ENCODE peak calls at places on chromosomes 11 and 22, in five cellular contexts. O, U, C, A and Z are unnamed samples.

GRCh38 chr22:44317886-44318637 is 5.3 kb upstream of the SHISAL1 start:
- DNase-seq in O (no peak), U (no peak), C (no peak), A (no peak), Z (no peak)

GRCh38 chr11:121293276-121293569 is 652 bp downstream of the SC5D start:
- DNase-seq in O (peak), U (no peak), C (no peak), A (no peak), Z (no peak)

GRCh38 chr11:82763167-82763566 is 29.5 kb upstream of the FAM181B start:
- DNase-seq in O (no peak), U (no peak), C (no peak), A (no peak), Z (no peak)

GRCh38 chr11:11510939-11511338 is 110.9 kb downstream of the GALNT18 start:
- DNase-seq in O (no peak), U (no peak), C (no peak), A (no peak), Z (no peak)

GRCh38 chr11:2751523-2752203 is 51.9 kb upstream of the KCNQ1OT1 start:
- DNase-seq in O (no peak), U (no peak), C (no peak), A (no peak), Z (no peak)

GRCh38 chr11:15278129-15278528 is 163.4 kb downstream of the INSC start:
- DNase-seq in O (peak), U (no peak), C (no peak), A (no peak), Z (no peak)

GRCh38 chr11:131099746-131100145 is 183.5 kb upstream of the SNX19 start:
- DNase-seq in O (no peak), U (no peak), C (no peak), A (no peak), Z (no peak)

GRCh38 chr11:118251858-118252652 is at the start of gene MPZL3:
- DNase-seq in O (no peak), U (peak), C (no peak), A (peak), Z (peak)

GRCh38 chr11:20963596-20963995 is 294.2 kb downstream of the NELL1 start:
- DNase-seq in O (no peak), U (no peak), C (no peak), A (no peak), Z (no peak)

GRCh38 chr11:93614111-93614784 is 47.2 kb upstream of the CEP295 start:
- DNase-seq in O (no peak), U (peak), C (no peak), A (no peak), Z (no peak)

GRCh38 chr11:86294026-86294425 is 8.0 kb upstream of the HIKESHI start:
- DNase-seq in O (no peak), U (no peak), C (no peak), A (no peak), Z (no peak)

GRCh38 chr11:70843906-70844305 is 408.5 kb downstream of the SHANK2 start:
- DNase-seq in O (no peak), U (no peak), C (no peak), A (no peak), Z (no peak)

GRCh38 chr11:113163291-113164030 is 150.9 kb upstream of the TTC12 start:
- DNase-seq in O (no peak), U (no peak), C (no peak), A (no peak), Z (no peak)

GRCh38 chr11:17014321-17014773 is at the start of gene PLEKHA7:
- DNase-seq in O (no peak), U (peak), C (no peak), A (peak), Z (peak)

GRCh38 chr22:26330971-26331625 is 98.0 kb upstream of the ASPHD2 start:
- DNase-seq in O (peak), U (peak), C (no peak), A (peak), Z (no peak)

GRCh38 chr22:26323013-26323412 is 106.0 kb upstream of the ASPHD2 start:
- DNase-seq in O (peak), U (no peak), C (no peak), A (no peak), Z (no peak)

GRCh38 chr22:38843201-38843715 is 570 bp downstream of the NPTXR start:
- DNase-seq in O (peak), U (peak), C (peak), A (peak), Z (peak)

GRCh38 chr22:42967933-42968332 is 47.0 kb downstream of the PACSIN2 start:
- DNase-seq in O (no peak), U (peak), C (no peak), A (peak), Z (no peak)

GRCh38 chr11:33869511-33870422 is 22.1 kb downstream of the LMO2 start:
- DNase-seq in O (no peak), U (peak), C (no peak), A (no peak), Z (peak)

GRCh38 chr11:23021287-23021863 is 161.1 kb upstream of the CCDC179 start:
- DNase-seq in O (peak), U (peak), C (peak), A (peak), Z (no peak)

GRCh38 chr22:42172385-42173172 is 42.0 kb upstream of the CYP2D6 start:
- DNase-seq in O (peak), U (peak), C (no peak), A (no peak), Z (no peak)

GRCh38 chr11:118328745-118329144 is 13.8 kb downstream of the CD3D start:
- DNase-seq in O (no peak), U (no peak), C (no peak), A (no peak), Z (no peak)

GRCh38 chr11:88183233-88183632 is 8.0 kb upstream of the RAB38 start:
- DNase-seq in O (no peak), U (no peak), C (no peak), A (no peak), Z (peak)

GRCh38 chr11:48024635-48025071 is 44.3 kb downstream of the PTPRJ start:
- DNase-seq in O (no peak), U (no peak), C (no peak), A (no peak), Z (no peak)

GRCh38 chr11:70070736-70071135 is 7.4 kb upstream of the ANO1 start:
- DNase-seq in O (no peak), U (no peak), C (no peak), A (peak), Z (no peak)

GRCh38 chr22:35010543-35010942 is 55.4 kb upstream of the ISX start:
- DNase-seq in O (no peak), U (no peak), C (no peak), A (no peak), Z (no peak)

GRCh38 chr11:117076941-117077659 is 21.1 kb downstream of the SIK3 start:
- DNase-seq in O (no peak), U (no peak), C (no peak), A (no peak), Z (no peak)

GRCh38 chr11:66360406-66361073 is 11.0 kb downstream of the SLC29A2 start:
- DNase-seq in O (no peak), U (no peak), C (no peak), A (no peak), Z (no peak)

GRCh38 chr11:10050561-10050960 is 243.5 kb downstream of the SBF2 start:
- DNase-seq in O (peak), U (no peak), C (no peak), A (no peak), Z (no peak)

GRCh38 chr22:31260474-31260856 is 31.8 kb downstream of the PIK3IP1 start:
- DNase-seq in O (no peak), U (no peak), C (no peak), A (no peak), Z (no peak)

GRCh38 chr11:101187748-101188147 is 58.1 kb upstream of the PGR start:
- DNase-seq in O (no peak), U (no peak), C (no peak), A (peak), Z (no peak)

GRCh38 chr11:86999859-87000753 is 37.6 kb upstream of the TMEM135 start:
- DNase-seq in O (peak), U (peak), C (no peak), A (peak), Z (peak)

GRCh38 chr11:100188137-100188783 is 498.8 kb upstream of the ARHGAP42 start:
- DNase-seq in O (no peak), U (no peak), C (no peak), A (no peak), Z (no peak)

GRCh38 chr11:70641366-70641765 is 243.0 kb downstream of the CTTN start:
- DNase-seq in O (no peak), U (peak), C (no peak), A (no peak), Z (no peak)

GRCh38 chr11:34173050-34173449 is 67.6 kb downstream of the NAT10 start:
- DNase-seq in O (no peak), U (no peak), C (no peak), A (no peak), Z (no peak)

GRCh38 chr22:25169278-25170031 is 30.2 kb upstream of the CRYBB3 start:
- DNase-seq in O (no peak), U (no peak), C (no peak), A (no peak), Z (no peak)

DNA sequence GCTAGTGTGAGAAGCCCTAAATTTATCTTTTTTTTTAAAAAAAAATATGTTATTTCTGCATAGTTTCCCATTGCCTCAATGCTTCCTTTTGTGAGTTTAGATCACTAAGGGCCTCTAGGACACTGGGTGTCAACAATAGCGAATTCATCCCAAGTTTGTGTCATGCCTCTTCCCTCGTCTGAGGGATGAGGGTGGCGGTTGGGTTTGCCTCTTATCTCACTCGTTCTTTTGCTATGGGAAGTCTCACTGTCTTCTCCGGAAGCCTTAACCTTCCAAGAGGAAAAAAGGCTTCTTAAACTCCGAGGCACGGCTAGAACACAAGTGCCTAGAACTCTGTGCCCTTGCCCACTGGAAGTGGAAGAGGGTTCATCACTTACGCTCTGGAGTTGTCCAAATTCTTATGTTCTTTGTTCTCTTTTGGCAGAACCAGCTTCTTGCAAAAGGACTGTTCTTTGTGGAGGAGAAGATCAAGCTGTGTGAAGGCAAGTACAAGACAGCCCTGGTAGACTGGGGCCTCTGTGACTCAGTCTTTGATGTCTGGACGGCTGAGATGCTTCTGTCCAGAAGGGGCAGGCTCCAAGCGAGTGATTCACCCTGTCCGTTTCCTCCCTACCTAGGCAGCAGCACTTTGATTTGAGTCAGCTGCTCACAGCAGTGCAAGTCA is 78.5 kb downstream of the TRAF6 start:
- DNase-seq in O (peak), U (no peak), C (peak), A (peak), Z (peak)
- TF ChIP-seq CTCF in O (peak), U (no peak), C (peak), A (no peak), Z (no peak)

GRCh38 chr11:72353861-72354260 is 80.5 kb downstream of the CLPB start:
- DNase-seq in O (no peak), U (peak), C (no peak), A (peak), Z (peak)
- TF ChIP-seq CTCF in O (peak), U (peak), C (peak), A (no peak), Z (peak)

DNA sequence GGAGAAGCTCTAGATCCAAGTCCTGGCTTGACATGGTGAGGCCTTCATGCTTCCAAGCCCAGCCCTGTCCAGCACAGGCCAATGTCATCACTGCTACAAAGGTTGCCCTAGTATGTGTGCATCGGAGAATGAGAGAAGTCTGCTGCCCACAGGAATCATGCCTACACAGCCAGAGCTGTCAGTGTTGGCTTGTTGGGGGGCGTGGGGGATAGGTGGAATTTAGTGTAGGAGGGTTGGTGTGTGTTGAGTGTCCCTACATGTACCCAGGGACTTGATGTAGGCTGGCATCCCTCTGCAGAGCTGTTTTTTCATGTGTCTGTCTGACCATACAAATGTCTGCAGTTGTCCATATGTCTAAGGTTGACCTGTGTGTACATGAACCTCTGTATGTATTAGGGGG is 37.6 kb downstream of the SLC22A12 start:
- DNase-seq in O (no peak), U (no peak), C (no peak), A (no peak), Z (no peak)
- TF ChIP-seq CTCF in O (no peak), U (no peak), C (no peak), A (no peak), Z (no peak)

GRCh38 chr22:22378446-22379415 is 129.8 kb downstream of the ZNF280B start:
- DNase-seq in O (no peak), U (no peak), C (no peak), A (no peak), Z (no peak)

GRCh38 chr22:22376352-22376706 is 131.7 kb downstream of the VPREB1 start:
- DNase-seq in O (no peak), U (no peak), C (no peak), A (no peak), Z (no peak)

GRCh38 chr22:22377335-22377734 is 131.2 kb downstream of the ZNF280B start:
- DNase-seq in O (no peak), U (no peak), C (no peak), A (no peak), Z (no peak)

GRCh38 chr22:22384267-22384666 is 124.3 kb downstream of the ZNF280B start:
- DNase-seq in O (no peak), U (no peak), C (no peak), A (no peak), Z (no peak)

GRCh38 chr22:22380098-22381030 is 128.2 kb downstream of the ZNF280B start:
- DNase-seq in O (no peak), U (peak), C (no peak), A (no peak), Z (no peak)
- TF ChIP-seq CTCF in O (peak), U (peak), C (no peak), A (no peak), Z (peak)

GRCh38 chr11:13208921-13209320 is 68.7 kb upstream of the BMAL1 start:
- DNase-seq in O (no peak), U (no peak), C (no peak), A (no peak), Z (no peak)

GRCh38 chr11:13206086-13206640 is 71.4 kb upstream of the BMAL1 start:
- DNase-seq in O (no peak), U (no peak), C (no peak), A (no peak), Z (no peak)

GRCh38 chr11:13205446-13205845 is 72.1 kb upstream of the BMAL1 start:
- DNase-seq in O (no peak), U (no peak), C (no peak), A (no peak), Z (no peak)

GRCh38 chr11:13207665-13208594 is 69.7 kb upstream of the BMAL1 start:
- DNase-seq in O (peak), U (peak), C (peak), A (no peak), Z (peak)

GRCh38 chr11:13207270-13207664 is 70.3 kb upstream of the BMAL1 start:
- DNase-seq in O (no peak), U (no peak), C (no peak), A (no peak), Z (no peak)
- TF ChIP-seq CTCF in O (peak), U (peak), C (peak), A (no peak), Z (peak)

DNA sequence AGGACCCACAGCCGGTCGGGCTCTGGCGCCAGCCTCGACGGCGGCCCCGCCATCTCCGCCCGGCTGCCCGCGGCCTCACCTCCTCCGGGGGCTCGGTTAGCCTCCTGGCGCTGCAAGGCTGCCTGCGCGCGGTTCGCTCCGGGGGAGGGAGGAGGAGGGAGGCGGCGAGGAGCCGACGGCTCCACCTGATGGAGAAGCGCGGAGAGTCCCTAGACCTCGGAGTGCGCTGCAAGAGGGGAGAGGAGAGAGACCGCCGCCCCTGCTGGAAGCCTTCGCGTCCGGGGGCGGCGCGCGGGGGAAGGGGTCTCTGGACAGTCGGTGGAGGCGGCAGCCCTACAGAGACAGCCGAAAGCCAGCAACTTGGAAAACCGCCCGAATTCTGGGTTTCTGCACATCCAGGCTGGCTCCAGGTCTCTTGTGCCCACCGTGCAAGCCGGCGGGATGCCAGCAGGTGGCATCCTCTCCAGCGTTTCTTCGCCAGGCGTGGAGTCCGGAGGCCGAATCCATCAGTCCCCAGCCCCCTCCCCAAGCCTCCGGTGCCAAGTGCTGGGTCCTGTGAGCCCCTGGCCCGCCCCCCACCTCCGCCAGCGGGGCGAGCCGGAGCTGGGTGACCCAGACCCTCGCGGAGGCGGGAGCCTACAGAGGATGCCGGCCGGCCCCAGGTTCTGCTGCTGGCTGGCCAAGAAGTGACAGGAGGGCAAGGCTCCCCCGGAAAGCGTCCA is 2.9 kb upstream of the KIRREL3 start:
- DNase-seq in O (peak), U (peak), C (no peak), A (no peak), Z (peak)
- TF ChIP-seq CTCF in O (peak), U (peak), C (peak), A (no peak), Z (no peak)